ENCODE peak calls at places on chromosomes 13 and 19, in six cellular contexts. One of them, this sample, is unnamed.

GRCh38 chr19:55300821-55301458 is 17.1 kb downstream of the BRSK1 start:
- DNase-seq in mucosa of descending colon: no peak
- DNase-seq in GM23338: no peak
- DNase-seq in left lung: no peak
- DNase-seq in cardiac muscle cell: no peak
- DNase-seq in neural progenitor cell: peak; percentile 72
- DNase-seq in this sample: no peak

GRCh38 chr13:105969761-105970160 is 565.7 kb downstream of the EFNB2 start:
- DNase-seq in mucosa of descending colon: no peak
- DNase-seq in GM23338: no peak
- DNase-seq in left lung: no peak
- DNase-seq in cardiac muscle cell: no peak
- DNase-seq in neural progenitor cell: no peak
- DNase-seq in this sample: no peak

GRCh38 chr13:29496241-29496712 is 99.2 kb downstream of the SLC7A1 start:
- DNase-seq in mucosa of descending colon: no peak
- DNase-seq in GM23338: no peak
- DNase-seq in left lung: no peak
- DNase-seq in cardiac muscle cell: no peak
- DNase-seq in neural progenitor cell: no peak
- DNase-seq in this sample: peak; percentile 53

GRCh38 chr13:96388598-96388997 is 298.7 kb downstream of the HS6ST3 start:
- DNase-seq in mucosa of descending colon: no peak
- DNase-seq in GM23338: peak; percentile 21
- DNase-seq in left lung: no peak
- DNase-seq in cardiac muscle cell: no peak
- DNase-seq in neural progenitor cell: no peak
- DNase-seq in this sample: no peak

GRCh38 chr19:51511353-51511752 is 9.8 kb upstream of the SIGLEC12 start:
- DNase-seq in mucosa of descending colon: no peak
- DNase-seq in GM23338: peak; percentile 85
- DNase-seq in left lung: no peak
- DNase-seq in cardiac muscle cell: no peak
- DNase-seq in neural progenitor cell: peak; percentile 10
- DNase-seq in this sample: no peak

GRCh38 chr13:109776575-109776974 is 9.8 kb downstream of the IRS2 start:
- DNase-seq in mucosa of descending colon: no peak
- DNase-seq in GM23338: no peak
- DNase-seq in left lung: no peak
- DNase-seq in cardiac muscle cell: no peak
- DNase-seq in neural progenitor cell: no peak
- DNase-seq in this sample: no peak

GRCh38 chr13:22074403-22074802 is 403.5 kb downstream of the FGF9 start:
- DNase-seq in mucosa of descending colon: no peak
- DNase-seq in GM23338: no peak
- DNase-seq in left lung: no peak
- DNase-seq in cardiac muscle cell: no peak
- DNase-seq in neural progenitor cell: no peak
- DNase-seq in this sample: no peak

GRCh38 chr19:55189424-55189823 is 9.3 kb upstream of the SYT5 start:
- DNase-seq in mucosa of descending colon: no peak
- DNase-seq in GM23338: no peak
- DNase-seq in left lung: no peak
- DNase-seq in cardiac muscle cell: no peak
- DNase-seq in neural progenitor cell: no peak
- DNase-seq in this sample: peak; percentile 30

GRCh38 chr13:94014461-94014860 is 465.0 kb downstream of the DCT start:
- DNase-seq in mucosa of descending colon: no peak
- DNase-seq in GM23338: no peak
- DNase-seq in left lung: no peak
- DNase-seq in cardiac muscle cell: no peak
- DNase-seq in neural progenitor cell: no peak
- DNase-seq in this sample: no peak

GRCh38 chr19:4428326-4428975 is 26.0 kb downstream of the CHAF1A start:
- DNase-seq in mucosa of descending colon: no peak
- DNase-seq in GM23338: no peak
- DNase-seq in left lung: no peak
- DNase-seq in cardiac muscle cell: no peak
- DNase-seq in neural progenitor cell: no peak
- DNase-seq in this sample: no peak

GRCh38 chr19:5339950-5340636 is 519 bp downstream of the PTPRS start:
- DNase-seq in mucosa of descending colon: no peak
- DNase-seq in GM23338: peak; percentile 61
- DNase-seq in left lung: no peak
- DNase-seq in cardiac muscle cell: peak; percentile 70
- DNase-seq in neural progenitor cell: peak; percentile 88
- DNase-seq in this sample: no peak

GRCh38 chr13:114167445-114167844 is 11.6 kb upstream of the CFAP97D2 start:
- DNase-seq in mucosa of descending colon: no peak
- DNase-seq in GM23338: no peak
- DNase-seq in left lung: no peak
- DNase-seq in cardiac muscle cell: no peak
- DNase-seq in neural progenitor cell: no peak
- DNase-seq in this sample: no peak

GRCh38 chr13:98752111-98752941 is at the start of gene SLC15A1:
- DNase-seq in mucosa of descending colon: no peak
- DNase-seq in GM23338: peak; percentile 66
- DNase-seq in left lung: no peak
- DNase-seq in cardiac muscle cell: peak; percentile 13
- DNase-seq in neural progenitor cell: peak; percentile 33
- DNase-seq in this sample: no peak

GRCh38 chr13:89113744-89114143 is 1442.6 kb downstream of the SLITRK5 start:
- DNase-seq in mucosa of descending colon: no peak
- DNase-seq in GM23338: peak; percentile 45
- DNase-seq in left lung: no peak
- DNase-seq in cardiac muscle cell: no peak
- DNase-seq in neural progenitor cell: peak; percentile 63
- DNase-seq in this sample: no peak

GRCh38 chr19:54178581-54179261 is 5.8 kb upstream of the TMC4 start:
- DNase-seq in mucosa of descending colon: peak; percentile 43
- DNase-seq in GM23338: peak; percentile 91
- DNase-seq in left lung: no peak
- DNase-seq in cardiac muscle cell: peak; percentile 53
- DNase-seq in neural progenitor cell: peak; percentile 66
- DNase-seq in this sample: no peak

GRCh38 chr19:55467236-55468053 is 2.9 kb upstream of the C19orf85 start:
- DNase-seq in mucosa of descending colon: peak; percentile 76
- DNase-seq in GM23338: peak; percentile 80
- DNase-seq in left lung: no peak
- DNase-seq in cardiac muscle cell: peak; percentile 64
- DNase-seq in neural progenitor cell: peak; percentile 70
- DNase-seq in this sample: peak; percentile 69

GRCh38 chr13:49063526-49063925 is 87.8 kb downstream of the FNDC3A start:
- DNase-seq in mucosa of descending colon: no peak
- DNase-seq in GM23338: no peak
- DNase-seq in left lung: no peak
- DNase-seq in cardiac muscle cell: no peak
- DNase-seq in neural progenitor cell: no peak
- DNase-seq in this sample: no peak

GRCh38 chr13:111114362-111115050 is 604 bp upstream of the ARHGEF7 start:
- DNase-seq in mucosa of descending colon: peak; percentile 10
- DNase-seq in GM23338: peak; percentile 68
- DNase-seq in left lung: no peak
- DNase-seq in cardiac muscle cell: peak; percentile 54
- DNase-seq in neural progenitor cell: peak; percentile 53
- DNase-seq in this sample: peak; percentile 58

GRCh38 chr13:65926750-65927171 is 1303.4 kb downstream of the PCDH9 start:
- DNase-seq in mucosa of descending colon: peak; percentile 36
- DNase-seq in GM23338: peak; percentile 75
- DNase-seq in left lung: peak; percentile 32
- DNase-seq in cardiac muscle cell: peak; percentile 54
- DNase-seq in neural progenitor cell: peak; percentile 60
- DNase-seq in this sample: peak; percentile 38

GRCh38 chr13:60617863-60618733 is 221.1 kb downstream of the TDRD3 start:
- DNase-seq in mucosa of descending colon: peak; percentile 16
- DNase-seq in GM23338: peak; percentile 80
- DNase-seq in left lung: no peak
- DNase-seq in cardiac muscle cell: peak; percentile 14
- DNase-seq in neural progenitor cell: peak; percentile 51
- DNase-seq in this sample: no peak

GRCh38 chr13:33264620-33264978 is 21.0 kb downstream of the STARD13 start:
- DNase-seq in mucosa of descending colon: no peak
- DNase-seq in GM23338: no peak
- DNase-seq in left lung: peak; percentile 42
- DNase-seq in cardiac muscle cell: no peak
- DNase-seq in neural progenitor cell: no peak
- DNase-seq in this sample: no peak

GRCh38 chr13:35887028-35887666 is 244.0 kb downstream of the DCLK1 start:
- DNase-seq in mucosa of descending colon: no peak
- DNase-seq in GM23338: no peak
- DNase-seq in left lung: no peak
- DNase-seq in cardiac muscle cell: no peak
- DNase-seq in neural progenitor cell: no peak
- DNase-seq in this sample: no peak

GRCh38 chr13:101065314-101065713 is 351.0 kb downstream of the NALCN start:
- DNase-seq in mucosa of descending colon: no peak
- DNase-seq in GM23338: no peak
- DNase-seq in left lung: no peak
- DNase-seq in cardiac muscle cell: no peak
- DNase-seq in neural progenitor cell: no peak
- DNase-seq in this sample: no peak

GRCh38 chr19:10505583-10506229 is 2.5 kb upstream of the KEAP1 start:
- DNase-seq in mucosa of descending colon: peak; percentile 88
- DNase-seq in GM23338: peak; percentile 94
- DNase-seq in left lung: peak; percentile 79
- DNase-seq in cardiac muscle cell: peak; percentile 76
- DNase-seq in neural progenitor cell: peak; percentile 83
- DNase-seq in this sample: peak; percentile 71

GRCh38 chr19:47434088-47434487 is 14.8 kb upstream of the MEIS3 start:
- DNase-seq in mucosa of descending colon: no peak
- DNase-seq in GM23338: no peak
- DNase-seq in left lung: no peak
- DNase-seq in cardiac muscle cell: no peak
- DNase-seq in neural progenitor cell: no peak
- DNase-seq in this sample: no peak

GRCh38 chr13:28052945-28053344 is 47.4 kb downstream of the FLT3 start:
- DNase-seq in mucosa of descending colon: no peak
- DNase-seq in GM23338: no peak
- DNase-seq in left lung: no peak
- DNase-seq in cardiac muscle cell: no peak
- DNase-seq in neural progenitor cell: no peak
- DNase-seq in this sample: no peak

DNA sequence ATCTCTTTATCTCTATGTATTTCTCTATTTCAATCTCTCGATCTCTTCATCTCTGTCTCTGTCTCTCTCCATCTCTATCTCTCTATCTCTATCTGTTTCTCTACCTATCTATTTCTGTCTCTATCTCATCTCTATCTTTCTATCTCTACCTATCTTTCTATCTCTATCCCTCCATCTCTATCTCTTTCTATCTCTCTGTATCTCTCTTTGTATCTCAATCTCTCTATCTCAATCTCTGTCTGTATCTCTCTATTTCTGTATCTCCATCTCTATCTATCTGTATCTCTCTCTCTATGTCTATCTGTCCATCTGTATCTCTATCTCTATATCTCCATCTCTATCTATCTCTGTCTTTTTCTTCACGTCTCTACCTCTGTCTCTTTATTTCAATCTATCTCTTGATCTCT is 25.2 kb downstream of the TNFSF9 start:
- DNase-seq in mucosa of descending colon: no peak
- DNase-seq in GM23338: no peak
- DNase-seq in left lung: no peak
- DNase-seq in cardiac muscle cell: no peak
- DNase-seq in neural progenitor cell: no peak
- DNase-seq in this sample: no peak
- H3K4me1 ChIP-seq in mucosa of descending colon: no peaks in the 10 kb centered on the region
- H3K4me1 ChIP-seq in GM23338: peaks cover 11% of the 10 kb centered on the region
- H3K4me1 ChIP-seq in left lung: no peaks in the 10 kb centered on the region
- H3K4me1 ChIP-seq in cardiac muscle cell: no peaks in the 10 kb centered on the region
- H3K4me1 ChIP-seq in neural progenitor cell: peaks cover 4% of the 10 kb centered on the region
- H3K4me1 ChIP-seq in this sample: peaks cover 7% of the 10 kb centered on the region

GRCh38 chr19:42352893-42353259 is 27.4 kb downstream of the MEGF8 start:
- DNase-seq in mucosa of descending colon: no peak
- DNase-seq in GM23338: no peak
- DNase-seq in left lung: no peak
- DNase-seq in cardiac muscle cell: no peak
- DNase-seq in neural progenitor cell: no peak
- DNase-seq in this sample: no peak
- H3K4me3 ChIP-seq in mucosa of descending colon: no peak overlapping the region
- H3K4me3 ChIP-seq in GM23338: no peak overlapping the region
- H3K4me3 ChIP-seq in left lung: no peak overlapping the region
- H3K4me3 ChIP-seq in cardiac muscle cell: no peak overlapping the region
- H3K4me3 ChIP-seq in neural progenitor cell: no peak overlapping the region
- H3K4me3 ChIP-seq in this sample: no peak overlapping the region

GRCh38 chr19:29690842-29691241 is 24.2 kb downstream of the C19orf12 start:
- DNase-seq in mucosa of descending colon: peak; percentile 49
- DNase-seq in GM23338: peak; percentile 83
- DNase-seq in left lung: no peak
- DNase-seq in cardiac muscle cell: no peak
- DNase-seq in neural progenitor cell: peak; percentile 37
- DNase-seq in this sample: no peak
- TF ChIP-seq CTCF in mucosa of descending colon: no peak
- TF ChIP-seq CTCF in GM23338: peak; percentile 63
- TF ChIP-seq CTCF in left lung: peak; percentile 38
- TF ChIP-seq CTCF in cardiac muscle cell: peak; percentile 36
- TF ChIP-seq CTCF in neural progenitor cell: peak; percentile 40
- TF ChIP-seq CTCF in this sample: peak; percentile 59

GRCh38 chr19:40285353-40286234 is 449 bp upstream of the AKT2 start:
- DNase-seq in mucosa of descending colon: peak; percentile 97
- DNase-seq in GM23338: peak; percentile 99
- DNase-seq in left lung: peak; percentile 99
- DNase-seq in cardiac muscle cell: peak; percentile 99
- DNase-seq in neural progenitor cell: peak; percentile 99
- DNase-seq in this sample: peak; percentile 99
- H3K4me1 ChIP-seq in mucosa of descending colon: peaks cover 25% of the 10 kb centered on the region
- H3K4me1 ChIP-seq in GM23338: peaks cover 12% of the 10 kb centered on the region
- H3K4me1 ChIP-seq in left lung: peaks cover 22% of the 10 kb centered on the region
- H3K4me1 ChIP-seq in cardiac muscle cell: peaks cover 19% of the 10 kb centered on the region
- H3K4me1 ChIP-seq in neural progenitor cell: peaks cover 10% of the 10 kb centered on the region
- H3K4me1 ChIP-seq in this sample: peaks cover 51% of the 10 kb centered on the region

GRCh38 chr13:40963927-40964326 is 55.2 kb downstream of the ELF1 start:
- DNase-seq in mucosa of descending colon: no peak
- DNase-seq in GM23338: no peak
- DNase-seq in left lung: no peak
- DNase-seq in cardiac muscle cell: no peak
- DNase-seq in neural progenitor cell: no peak
- DNase-seq in this sample: no peak

GRCh38 chr13:40961224-40961623 is 57.9 kb downstream of the ELF1 start:
- DNase-seq in mucosa of descending colon: no peak
- DNase-seq in GM23338: no peak
- DNase-seq in left lung: no peak
- DNase-seq in cardiac muscle cell: no peak
- DNase-seq in neural progenitor cell: no peak
- DNase-seq in this sample: no peak

GRCh38 chr13:40960721-40961120 is 58.4 kb downstream of the ELF1 start:
- DNase-seq in mucosa of descending colon: no peak
- DNase-seq in GM23338: no peak
- DNase-seq in left lung: no peak
- DNase-seq in cardiac muscle cell: no peak
- DNase-seq in neural progenitor cell: no peak
- DNase-seq in this sample: no peak

GRCh38 chr13:40958655-40959054 is 60.5 kb downstream of the ELF1 start:
- DNase-seq in mucosa of descending colon: no peak
- DNase-seq in GM23338: no peak
- DNase-seq in left lung: no peak
- DNase-seq in cardiac muscle cell: no peak
- DNase-seq in neural progenitor cell: no peak
- DNase-seq in this sample: no peak

GRCh38 chr13:40961826-40962225 is 57.3 kb downstream of the ELF1 start:
- DNase-seq in mucosa of descending colon: no peak
- DNase-seq in GM23338: no peak
- DNase-seq in left lung: no peak
- DNase-seq in cardiac muscle cell: no peak
- DNase-seq in neural progenitor cell: no peak
- DNase-seq in this sample: no peak
- H3K4me3 ChIP-seq in mucosa of descending colon: no peak overlapping the region
- H3K4me3 ChIP-seq in GM23338: no peak overlapping the region
- H3K4me3 ChIP-seq in left lung: peak overlapping the region; percentile 4
- H3K4me3 ChIP-seq in cardiac muscle cell: no peak overlapping the region
- H3K4me3 ChIP-seq in neural progenitor cell: no peak overlapping the region
- H3K4me3 ChIP-seq in this sample: no peak overlapping the region